ENCODE peak calls at places on chromosomes 5 and 9, in ten cellular contexts. J is D341Med; P is activated T-cell treated with anti-CD3 and anti-CD28 coated beads for 48 hours; E is amygdala; U is HuH-7; M is activated CD4-positive, CD25-positive, alpha-beta regulatory T cell treated with anti-CD3 and anti-CD28 coated beads, Interleukin-2, amount 50 U/mL, for 72 hours; D is RPMI8226; K is MM.1S; L is NCI-H2029; O is SW 1271. I is an unnamed sample.
A peak's percentile ranks its signal among the peaks of the same experiment; 100 is the strongest.

GRCh38 chr5:16350816-16351215 is 114.8 kb downstream of the ZNF622 start:
- DNase-seq in J (no peak), P (no peak), E (no peak), U (no peak), M (no peak), D (no peak), K (no peak), L (no peak), O (no peak), I (no peak)

GRCh38 chr9:117734523-117735314 is 30.5 kb downstream of the TLR4 start:
- DNase-seq in J (no peak), P (no peak), E (no peak), U (no peak), M (no peak), D (no peak), K (no peak), L (no peak), O (no peak), I (no peak)

GRCh38 chr5:112069329-112069728 is 312.3 kb upstream of the NREP start:
- DNase-seq in J (no peak), P (no peak), E (no peak), U (no peak), M (no peak), D (no peak), K (no peak), L (no peak), O (no peak), I (no peak)

GRCh38 chr5:89228355-89228754 is 345.4 kb upstream of the MEF2C start:
- DNase-seq in J (no peak), P (no peak), E (no peak), U (no peak), M (no peak), D (no peak), K (no peak), L (no peak), O (no peak), I (no peak)

GRCh38 chr5:53974021-53974420 is 336.4 kb downstream of the ARL15 start:
- DNase-seq in J (no peak), P (no peak), E (no peak), U (no peak), M (no peak), D (no peak), K (no peak), L (peak; percentile 34), O (no peak), I (no peak)

GRCh38 chr5:142576303-142576702 is 109.6 kb downstream of the FGF1 start:
- DNase-seq in J (no peak), P (no peak), E (no peak), U (no peak), M (no peak), D (no peak), K (no peak), L (no peak), O (no peak), I (no peak)

GRCh38 chr9:124278054-124278540 is 20.3 kb downstream of the NEK6 start:
- DNase-seq in J (no peak), P (no peak), E (no peak), U (no peak), M (no peak), D (no peak), K (no peak), L (no peak), O (no peak), I (no peak)

GRCh38 chr5:143207058-143207457 is 196.4 kb downstream of the NR3C1 start:
- DNase-seq in J (no peak), P (no peak), E (no peak), U (no peak), M (no peak), D (no peak), K (no peak), L (no peak), O (no peak), I (no peak)

GRCh38 chr5:166430491-166431319 is 1860.7 kb upstream of the WWC1 start:
- DNase-seq in J (no peak), P (no peak), E (no peak), U (no peak), M (no peak), D (no peak), K (no peak), L (no peak), O (no peak), I (no peak)

GRCh38 chr9:74974558-74974957 is 21.8 kb upstream of the C9orf40 start:
- DNase-seq in J (no peak), P (no peak), E (no peak), U (no peak), M (no peak), D (no peak), K (no peak), L (no peak), O (no peak), I (no peak)

GRCh38 chr5:75277463-75277862 is 40.8 kb upstream of the ANKRD31 start:
- DNase-seq in J (no peak), P (no peak), E (no peak), U (no peak), M (no peak), D (no peak), K (no peak), L (no peak), O (no peak), I (no peak)

GRCh38 chr9:34403554-34404380 is 27.1 kb upstream of the MYORG start:
- DNase-seq in J (peak; percentile 81), P (peak; percentile 34), E (peak; percentile 60), U (peak; percentile 69), M (peak; percentile 60), D (peak; percentile 53), K (peak; percentile 30), L (peak; percentile 52), O (no peak), I (peak; percentile 53)

GRCh38 chr5:113020461-113021273 is 44.1 kb downstream of the DCP2 start:
- DNase-seq in J (no peak), P (no peak), E (no peak), U (no peak), M (no peak), D (no peak), K (no peak), L (no peak), O (peak; percentile 90), I (no peak)

GRCh38 chr9:106481003-106481614 is 381.9 kb upstream of the ZNF462 start:
- DNase-seq in J (no peak), P (no peak), E (no peak), U (no peak), M (no peak), D (no peak), K (no peak), L (no peak), O (no peak), I (no peak)

GRCh38 chr9:694499-695154 is 146.9 kb upstream of the DMRT1 start:
- DNase-seq in J (no peak), P (no peak), E (peak; percentile 38), U (no peak), M (no peak), D (no peak), K (no peak), L (no peak), O (no peak), I (peak; percentile 43)

GRCh38 chr5:85681871-85682270 is 935.9 kb upstream of the COX7C start:
- DNase-seq in J (no peak), P (no peak), E (no peak), U (no peak), M (no peak), D (no peak), K (no peak), L (no peak), O (no peak), I (no peak)

GRCh38 chr5:179250561-179251225 is 94.6 kb downstream of the ADAMTS2 start:
- DNase-seq in J (no peak), P (no peak), E (no peak), U (no peak), M (peak; percentile 3), D (no peak), K (no peak), L (no peak), O (no peak), I (no peak)

GRCh38 chr5:169094586-169095409 is 206.1 kb downstream of the SLIT3 start:
- DNase-seq in J (no peak), P (no peak), E (no peak), U (no peak), M (no peak), D (no peak), K (no peak), L (no peak), O (no peak), I (no peak)

GRCh38 chr9:33850677-33851076 is 33.7 kb downstream of the UBE2R2 start:
- DNase-seq in J (no peak), P (no peak), E (no peak), U (no peak), M (no peak), D (no peak), K (no peak), L (peak; percentile 24), O (no peak), I (no peak)

GRCh38 chr9:5947912-5948311 is 57.2 kb downstream of the MLANA start:
- DNase-seq in J (no peak), P (no peak), E (no peak), U (no peak), M (no peak), D (no peak), K (peak; percentile 41), L (peak; percentile 26), O (no peak), I (no peak)

GRCh38 chr9:17229945-17230560 is 95.2 kb downstream of the CNTLN start:
- DNase-seq in J (no peak), P (no peak), E (no peak), U (no peak), M (no peak), D (no peak), K (no peak), L (no peak), O (no peak), I (no peak)

GRCh38 chr5:173016069-173016455 is 32.5 kb downstream of the ATP6V0E1 start:
- DNase-seq in J (no peak), P (no peak), E (no peak), U (no peak), M (no peak), D (no peak), K (no peak), L (no peak), O (no peak), I (no peak)

GRCh38 chr5:134018154-134018985 is 13.6 kb upstream of the VDAC1 start:
- DNase-seq in J (no peak), P (no peak), E (no peak), U (peak; percentile 63), M (no peak), D (no peak), K (no peak), L (peak; percentile 13), O (no peak), I (no peak)

GRCh38 chr9:17519761-17520160 is 59.1 kb upstream of the SH3GL2 start:
- DNase-seq in J (no peak), P (no peak), E (no peak), U (peak; percentile 6), M (no peak), D (no peak), K (no peak), L (no peak), O (no peak), I (no peak)

GRCh38 chr5:145062280-145062679 is 772.9 kb downstream of the PRELID2 start:
- DNase-seq in J (no peak), P (no peak), E (no peak), U (no peak), M (no peak), D (no peak), K (no peak), L (no peak), O (no peak), I (no peak)

GRCh38 chr9:87518702-87519335 is 21.2 kb downstream of the DAPK1 start:
- DNase-seq in J (no peak), P (no peak), E (no peak), U (no peak), M (no peak), D (no peak), K (no peak), L (no peak), O (no peak), I (no peak)

GRCh38 chr5:35470866-35471265 is 146.8 kb upstream of the SPEF2 start:
- DNase-seq in J (no peak), P (no peak), E (no peak), U (no peak), M (no peak), D (no peak), K (no peak), L (no peak), O (no peak), I (no peak)

GRCh38 chr9:112278152-112278551 is 55.3 kb downstream of the PTBP3 start:
- DNase-seq in J (no peak), P (no peak), E (no peak), U (no peak), M (no peak), D (no peak), K (no peak), L (no peak), O (no peak), I (no peak)

I was measured in occipital lobe.